ENCODE peak calls at places on chromosome 6, in seven cellular contexts. S is heart left ventricle; R is stimulated activated CD4-positive, alpha-beta T cell treated with anti-CD3 and anti-CD28 coated beads, Interleukin-15, amount 100 ng/mL, for 1 hour; J is activated T-cell treated with anti-CD3 and anti-CD28 coated beads for 1 hour; C is stimulated activated CD8-positive, alpha-beta memory T cell treated with anti-CD3 and anti-CD28 coated beads, Interleukin-12 subunit alpha, Interleukin-12 subunit beta, amount 100 ng/mL, for 4 hours; I is epithelial cell of esophagus; T is A549. Y is an unnamed sample.

GRCh38 chr6:21900730-21901129 is 307.2 kb downstream of the SOX4 start:
- DNase-seq in S (no peak), R (no peak), J (no peak), C (no peak), I (peak), T (peak), Y (no peak)

GRCh38 chr6:113291751-113292445 is 565.2 kb upstream of the MARCKS start:
- DNase-seq in S (no peak), R (no peak), J (no peak), C (no peak), I (no peak), T (no peak), Y (no peak)

GRCh38 chr6:155171109-155171746 is 92.6 kb upstream of the CLDN20 start:
- DNase-seq in S (peak), R (peak), J (peak), C (peak), I (peak), T (peak), Y (peak)

GRCh38 chr6:170553686-170554085 is 483 bp upstream of the TBP start:
- DNase-seq in S (peak), R (peak), J (peak), C (no peak), I (no peak), T (no peak), Y (no peak)

GRCh38 chr6:66489269-66489987 is 782.4 kb upstream of the EYS start:
- DNase-seq in S (no peak), R (no peak), J (no peak), C (no peak), I (no peak), T (no peak), Y (no peak)

GRCh38 chr6:122788208-122788607 is 850 bp upstream of the SMPDL3A start:
- DNase-seq in S (no peak), R (no peak), J (no peak), C (no peak), I (peak), T (no peak), Y (no peak)

GRCh38 chr6:15365273-15365687 is 119.4 kb downstream of the JARID2 start:
- DNase-seq in S (peak), R (no peak), J (peak), C (peak), I (peak), T (peak), Y (no peak)

GRCh38 chr6:136350914-136351313 is 61.3 kb upstream of the BCLAF1 start:
- DNase-seq in S (no peak), R (no peak), J (no peak), C (no peak), I (no peak), T (no peak), Y (no peak)

GRCh38 chr6:31170987-31171671 is 647 bp upstream of the POU5F1 start:
- DNase-seq in S (no peak), R (no peak), J (no peak), C (no peak), I (no peak), T (no peak), Y (no peak)

GRCh38 chr6:155121699-155122098 is 126.6 kb downstream of the TIAM2 start:
- DNase-seq in S (no peak), R (no peak), J (no peak), C (no peak), I (no peak), T (no peak), Y (no peak)

GRCh38 chr6:162706236-162706635 is 21.3 kb downstream of the PRKN start:
- DNase-seq in S (peak), R (no peak), J (no peak), C (no peak), I (no peak), T (no peak), Y (no peak)

GRCh38 chr6:55974688-55975087 is 99.3 kb upstream of the BMP5 start:
- DNase-seq in S (no peak), R (no peak), J (no peak), C (no peak), I (no peak), T (no peak), Y (no peak)

GRCh38 chr6:87794922-87795885 is 93.2 kb upstream of the AKIRIN2 start:
- DNase-seq in S (no peak), R (no peak), J (no peak), C (no peak), I (peak), T (peak), Y (no peak)

GRCh38 chr6:39302669-39303424 is 11.4 kb downstream of the KCNK17 start:
- DNase-seq in S (peak), R (peak), J (peak), C (peak), I (peak), T (peak), Y (peak)

GRCh38 chr6:3966426-3966825 is 112.5 kb downstream of the FAM217A start:
- DNase-seq in S (no peak), R (no peak), J (no peak), C (no peak), I (no peak), T (no peak), Y (no peak)

GRCh38 chr6:7561153-7561964 is 19.9 kb downstream of the DSP start:
- DNase-seq in S (peak), R (no peak), J (no peak), C (no peak), I (peak), T (no peak), Y (no peak)

GRCh38 chr6:122930252-122931180 is 65.5 kb upstream of the CLVS2 start:
- DNase-seq in S (no peak), R (no peak), J (no peak), C (no peak), I (no peak), T (no peak), Y (no peak)

GRCh38 chr6:44012078-44012493 is 115.2 kb downstream of the MRPL14 start:
- DNase-seq in S (no peak), R (no peak), J (no peak), C (no peak), I (peak), T (peak), Y (no peak)

GRCh38 chr6:117409863-117410262 is 15.9 kb downstream of the ROS1 start:
- DNase-seq in S (no peak), R (no peak), J (no peak), C (no peak), I (no peak), T (no peak), Y (no peak)

GRCh38 chr6:167555836-167556235 is 230.9 kb downstream of the TTLL2 start:
- DNase-seq in S (no peak), R (no peak), J (no peak), C (no peak), I (no peak), T (no peak), Y (no peak)

GRCh38 chr6:34546551-34547321 is 9.4 kb downstream of the SPDEF start:
- DNase-seq in S (peak), R (no peak), J (no peak), C (no peak), I (peak), T (peak), Y (no peak)

GRCh38 chr6:34745277-34746103 is 11.8 kb upstream of the SNRPC start:
- DNase-seq in S (no peak), R (no peak), J (no peak), C (no peak), I (peak), T (no peak), Y (no peak)